ENCODE peak calls at places on chromosomes 16 and 17, in five cellular contexts. P, N, E, I and R are unnamed samples.

GRCh38 chr16:84367750-84368320 is 503 bp upstream of the ATP2C2 start:
- DNase-seq in P (no peak), N (no peak), E (peak), I (no peak), R (no peak)

GRCh38 chr16:67528222-67528869 is at the start of gene RIPOR1:
- DNase-seq in P (no peak), N (no peak), E (peak), I (no peak), R (no peak)

GRCh38 chr16:77881355-77882003 is 93.1 kb downstream of the VAT1L start:
- DNase-seq in P (no peak), N (no peak), E (no peak), I (no peak), R (no peak)

GRCh38 chr17:43457362-43457692 is 26.4 kb upstream of the DHX8 start:
- DNase-seq in P (no peak), N (no peak), E (no peak), I (no peak), R (no peak)

GRCh38 chr17:51805765-51806164 is 352.7 kb downstream of the CA10 start:
- DNase-seq in P (no peak), N (no peak), E (no peak), I (no peak), R (no peak)

GRCh38 chr17:38451030-38451839 is 23.0 kb downstream of the ARHGAP23 start:
- DNase-seq in P (no peak), N (peak), E (no peak), I (peak), R (no peak)

GRCh38 chr16:30352488-30353401 is 2.4 kb downstream of the CD2BP2 start:
- DNase-seq in P (no peak), N (no peak), E (no peak), I (no peak), R (no peak)

GRCh38 chr17:66275651-66276050 is 26.8 kb upstream of the PRKCA start:
- DNase-seq in P (peak), N (peak), E (peak), I (no peak), R (peak)

GRCh38 chr17:48530208-48530886 is 464 bp downstream of the HOXB1 start:
- DNase-seq in P (no peak), N (no peak), E (no peak), I (no peak), R (no peak)

GRCh38 chr17:79042421-79043190 is 18.6 kb downstream of the C1QTNF1 start:
- DNase-seq in P (no peak), N (peak), E (peak), I (peak), R (no peak)

GRCh38 chr16:73092236-73092781 is 44.4 kb upstream of the ZFHX3 start:
- DNase-seq in P (no peak), N (no peak), E (no peak), I (peak), R (no peak)

GRCh38 chr17:75619506-75620431 is 13.5 kb upstream of the SMIM5 start:
- DNase-seq in P (no peak), N (peak), E (no peak), I (peak), R (no peak)
- TF ChIP-seq CTCF in P (no peak), N (peak), E (peak), I (peak), R (peak)

GRCh38 chr16:57537194-57537505 is 779 bp upstream of the CCDC102A start:
- DNase-seq in P (no peak), N (no peak), E (no peak), I (no peak), R (no peak)

GRCh38 chr16:57534337-57534880 is 2.0 kb downstream of the CCDC102A start:
- DNase-seq in P (no peak), N (no peak), E (no peak), I (no peak), R (no peak)

GRCh38 chr16:57534881-57535658 is 1.3 kb downstream of the CCDC102A start:
- DNase-seq in P (no peak), N (no peak), E (peak), I (no peak), R (no peak)

GRCh38 chr16:57536306-57537193 is at the start of gene CCDC102A:
- DNase-seq in P (no peak), N (no peak), E (peak), I (no peak), R (no peak)

GRCh38 chr16:57535680-57536305 is 578 bp downstream of the CCDC102A start:
- DNase-seq in P (peak), N (peak), E (peak), I (peak), R (peak)
- TF ChIP-seq CTCF in P (no peak), N (peak), E (no peak), I (no peak), R (no peak)

GRCh38 chr17:72234951-72235350 is 114.1 kb downstream of the SOX9 start:
- DNase-seq in P (no peak), N (no peak), E (no peak), I (no peak), R (no peak)
- TF ChIP-seq CTCF in P (no peak), N (no peak), E (no peak), I (no peak), R (no peak)

GRCh38 chr17:44633998-44634397 is 22.3 kb upstream of the MEIOC start:
- DNase-seq in P (no peak), N (no peak), E (no peak), I (no peak), R (no peak)

GRCh38 chr17:44637066-44637465 is 19.2 kb upstream of the MEIOC start:
- DNase-seq in P (no peak), N (no peak), E (no peak), I (no peak), R (no peak)

GRCh38 chr17:44630703-44631102 is 25.6 kb upstream of the MEIOC start:
- DNase-seq in P (no peak), N (no peak), E (no peak), I (no peak), R (no peak)

DNA sequence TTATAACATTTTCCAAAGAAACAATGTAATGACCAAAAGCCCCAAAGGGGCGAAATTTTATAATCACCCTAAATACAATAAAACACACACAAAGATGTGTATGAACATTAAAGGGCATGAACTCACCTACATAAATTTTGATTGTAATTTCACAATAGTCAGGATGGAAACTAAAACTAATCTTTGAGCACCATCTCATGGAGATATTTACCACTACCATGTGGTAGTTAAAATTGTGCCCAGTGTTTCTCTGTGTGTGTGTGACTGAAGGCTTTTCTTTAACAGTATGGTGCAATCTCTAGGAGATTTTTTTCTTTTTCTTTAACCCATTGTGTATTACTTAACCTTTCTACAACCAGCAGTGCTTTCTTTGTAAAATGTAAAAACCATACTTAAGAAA is 19.7 kb upstream of the MEIOC start:
- DNase-seq in P (no peak), N (peak), E (no peak), I (no peak), R (peak)
- TF ChIP-seq CTCF in P (peak), N (peak), E (peak), I (no peak), R (peak)

GRCh38 chr16:88366032-88366703 is 16.6 kb upstream of the ZNF469 start:
- DNase-seq in P (no peak), N (no peak), E (no peak), I (no peak), R (no peak)

GRCh38 chr16:88368036-88368435 is 14.7 kb upstream of the ZNF469 start:
- DNase-seq in P (no peak), N (no peak), E (no peak), I (no peak), R (no peak)

GRCh38 chr16:88366704-88367047 is 16.1 kb upstream of the ZNF469 start:
- DNase-seq in P (no peak), N (no peak), E (no peak), I (no peak), R (no peak)

GRCh38 chr16:88368994-88369393 is 13.8 kb upstream of the ZNF469 start:
- DNase-seq in P (no peak), N (no peak), E (no peak), I (no peak), R (no peak)

GRCh38 chr16:88367560-88367959 is 15.2 kb upstream of the ZNF469 start:
- DNase-seq in P (no peak), N (no peak), E (no peak), I (no peak), R (no peak)
- TF ChIP-seq CTCF in P (no peak), N (no peak), E (no peak), I (no peak), R (no peak)

GRCh38 chr17:1519678-1520077 is 3.3 kb upstream of the INPP5K start:
- DNase-seq in P (no peak), N (no peak), E (no peak), I (no peak), R (no peak)

GRCh38 chr17:1512351-1512750 is 4.1 kb downstream of the INPP5K start:
- DNase-seq in P (no peak), N (no peak), E (no peak), I (no peak), R (no peak)

GRCh38 chr17:1518410-1518809 is 2.0 kb upstream of the INPP5K start:
- DNase-seq in P (no peak), N (no peak), E (no peak), I (no peak), R (no peak)

GRCh38 chr17:1516403-1517161 is at the start of gene INPP5K:
- DNase-seq in P (peak), N (peak), E (peak), I (peak), R (peak)

DNA sequence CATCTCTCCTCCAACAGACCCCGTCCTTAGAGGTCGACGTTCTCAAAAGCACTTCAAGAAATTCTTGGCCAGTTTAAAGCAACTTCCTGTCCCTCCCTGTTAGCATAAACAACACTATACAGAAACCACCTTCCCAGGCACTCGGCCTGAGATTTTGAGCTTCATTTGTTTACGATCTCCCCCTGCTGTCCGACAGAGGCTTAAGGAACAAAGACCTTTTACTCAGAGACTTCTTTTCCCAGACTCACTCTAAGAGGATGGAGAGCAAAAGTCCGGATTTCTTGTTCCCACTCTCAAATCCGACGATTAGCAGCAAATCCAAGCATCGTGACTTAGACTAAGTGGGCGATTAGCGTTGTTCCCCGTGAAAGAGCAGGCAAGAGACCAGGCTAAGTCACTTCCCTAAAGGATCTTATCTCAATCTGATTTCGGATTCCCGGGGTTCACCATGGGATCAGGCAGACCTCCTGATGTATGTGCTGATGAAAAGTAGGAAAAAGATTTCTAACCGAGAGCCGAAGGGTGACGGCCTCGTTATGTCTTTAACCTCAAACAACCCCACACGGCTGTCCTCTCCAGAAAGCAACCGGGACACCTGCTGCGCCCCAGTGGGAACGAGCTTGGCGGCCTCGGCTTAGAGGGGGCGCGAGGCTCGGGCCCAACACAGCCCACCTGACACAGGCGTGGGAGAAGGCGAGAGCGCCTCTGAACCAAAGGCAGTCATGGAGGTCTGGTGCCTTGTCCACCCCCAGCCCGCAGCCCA is 591 bp downstream of the INPP5K start:
- DNase-seq in P (no peak), N (peak), E (peak), I (peak), R (peak)
- TF ChIP-seq CTCF in P (peak), N (peak), E (peak), I (peak), R (peak)